ENCODE peak calls at places on chromosomes 5 and 9, in nine cellular contexts. Y is HEK293T; P is esophagus squamous epithelium; W is NAMALWA; T is cardiac septum; F is stimulated activated CD8-positive, alpha-beta memory T cell treated with anti-CD3 and anti-CD28 coated beads, Interleukin-15, amount 100 ng/mL, for 1 hour; K is GM20000; O is psoas muscle; E is HT-29. B is an unnamed sample.
A peak's percentile ranks its signal among the peaks of the same experiment; 100 is the strongest.

GRCh38 chr9:132946624-132947295 is 2.3 kb upstream of the TSC1 start:
- DNase-seq in Y (no peak), P (no peak), W (no peak), T (no peak), F (no peak), K (no peak), O (no peak), E (no peak), B (no peak)

GRCh38 chr9:123408313-123409266 is 52.6 kb downstream of the CRB2 start:
- DNase-seq in Y (no peak), P (no peak), W (no peak), T (no peak), F (no peak), K (no peak), O (no peak), E (no peak), B (no peak)

GRCh38 chr9:36150529-36151305 is 14.2 kb downstream of the GLIPR2 start:
- DNase-seq in Y (no peak), P (no peak), W (no peak), T (no peak), F (no peak), K (no peak), O (no peak), E (no peak), B (no peak)

GRCh38 chr9:17719053-17719452 is 140.2 kb downstream of the SH3GL2 start:
- DNase-seq in Y (no peak), P (no peak), W (no peak), T (no peak), F (no peak), K (no peak), O (no peak), E (no peak), B (no peak)

GRCh38 chr5:124979174-124979573 is 232.7 kb upstream of the ZNF608 start:
- DNase-seq in Y (no peak), P (no peak), W (peak; percentile 17), T (no peak), F (no peak), K (no peak), O (no peak), E (peak; percentile 26), B (no peak)

GRCh38 chr5:146564036-146564762 is 48.2 kb upstream of the GPR151 start:
- DNase-seq in Y (no peak), P (no peak), W (no peak), T (no peak), F (no peak), K (no peak), O (no peak), E (no peak), B (no peak)

GRCh38 chr5:86806206-86806605 is 188.5 kb downstream of the COX7C start:
- DNase-seq in Y (no peak), P (no peak), W (no peak), T (no peak), F (no peak), K (no peak), O (no peak), E (no peak), B (no peak)

GRCh38 chr5:9507974-9508373 is 37.9 kb downstream of the SEMA5A start:
- DNase-seq in Y (no peak), P (no peak), W (no peak), T (no peak), F (no peak), K (no peak), O (no peak), E (no peak), B (no peak)

GRCh38 chr9:99158629-99159028 is 53.7 kb downstream of the TGFBR1 start:
- DNase-seq in Y (no peak), P (no peak), W (peak; percentile 20), T (no peak), F (no peak), K (no peak), O (no peak), E (no peak), B (no peak)

GRCh38 chr5:60295423-60295822 is 401.9 kb upstream of the PDE4D start:
- DNase-seq in Y (peak; percentile 17), P (no peak), W (peak; percentile 23), T (no peak), F (no peak), K (peak; percentile 9), O (no peak), E (peak; percentile 49), B (peak; percentile 9)

GRCh38 chr5:646396-647201 is 34.5 kb downstream of the CEP72 start:
- DNase-seq in Y (no peak), P (no peak), W (no peak), T (peak; percentile 46), F (no peak), K (no peak), O (no peak), E (no peak), B (no peak)

GRCh38 chr5:41094871-41095270 is 23.7 kb upstream of the MROH2B start:
- DNase-seq in Y (no peak), P (no peak), W (peak; percentile 46), T (no peak), F (no peak), K (no peak), O (no peak), E (peak; percentile 27), B (no peak)

GRCh38 chr9:132351404-132352050 is 3.3 kb downstream of the SETX start:
- DNase-seq in Y (no peak), P (no peak), W (peak; percentile 46), T (no peak), F (no peak), K (no peak), O (no peak), E (no peak), B (no peak)

GRCh38 chr9:88182501-88182900 is 44.2 kb upstream of the SPATA31C2 start:
- DNase-seq in Y (no peak), P (no peak), W (no peak), T (no peak), F (no peak), K (no peak), O (no peak), E (no peak), B (no peak)

GRCh38 chr5:152164860-152165259 is 240.2 kb upstream of the GLRA1 start:
- DNase-seq in Y (no peak), P (no peak), W (peak; percentile 2), T (no peak), F (no peak), K (no peak), O (no peak), E (peak; percentile 33), B (no peak)

GRCh38 chr5:81779125-81779934 is 28.4 kb upstream of the SSBP2 start:
- DNase-seq in Y (no peak), P (peak; percentile 6), W (peak; percentile 55), T (peak; percentile 89), F (no peak), K (peak; percentile 36), O (peak; percentile 60), E (peak; percentile 22), B (peak; percentile 41)

GRCh38 chr5:150645070-150645700 is 4.7 kb downstream of the SYNPO start:
- DNase-seq in Y (no peak), P (no peak), W (no peak), T (no peak), F (no peak), K (no peak), O (peak; percentile 76), E (peak; percentile 68), B (no peak)

GRCh38 chr5:15020731-15021130 is 149.2 kb upstream of the ANKH start:
- DNase-seq in Y (no peak), P (no peak), W (no peak), T (no peak), F (no peak), K (no peak), O (no peak), E (no peak), B (no peak)

GRCh38 chr9:107833295-107833694 is 343.7 kb upstream of the KLF4 start:
- DNase-seq in Y (no peak), P (no peak), W (no peak), T (no peak), F (no peak), K (no peak), O (no peak), E (no peak), B (no peak)

GRCh38 chr9:115084709-115085108 is 33.2 kb downstream of the TNC start:
- DNase-seq in Y (no peak), P (no peak), W (no peak), T (no peak), F (no peak), K (no peak), O (no peak), E (no peak), B (no peak)

GRCh38 chr9:93824386-93825294 is 130.5 kb downstream of the BARX1 start:
- DNase-seq in Y (peak; percentile 3), P (no peak), W (no peak), T (no peak), F (no peak), K (peak; percentile 9), O (no peak), E (no peak), B (no peak)

GRCh38 chr5:329106-329757 is 7.7 kb downstream of the AHRR start:
- DNase-seq in Y (no peak), P (no peak), W (no peak), T (no peak), F (no peak), K (no peak), O (no peak), E (no peak), B (no peak)

GRCh38 chr5:16812911-16813310 is 123.2 kb downstream of the MYO10 start:
- DNase-seq in Y (no peak), P (no peak), W (no peak), T (no peak), F (no peak), K (no peak), O (no peak), E (peak; percentile 77), B (no peak)

GRCh38 chr5:148687427-148687826 is 33.1 kb upstream of the HTR4 start:
- DNase-seq in Y (peak; percentile 49), P (no peak), W (peak; percentile 70), T (no peak), F (no peak), K (no peak), O (no peak), E (peak; percentile 61), B (peak; percentile 2)

GRCh38 chr9:136572003-136572595 is 26.3 kb upstream of the NOTCH1 start:
- DNase-seq in Y (no peak), P (no peak), W (no peak), T (peak; percentile 86), F (no peak), K (no peak), O (no peak), E (no peak), B (no peak)